ENCODE peak calls at places on chromosomes 12 and 14, in six cellular contexts. X, U, J, Z, B and W are unnamed samples.

GRCh38 chr12:27552235-27552634 is 28.2 kb downstream of the PPFIBP1 start:
- DNase-seq in X (no peak), U (no peak), J (no peak), Z (no peak), B (no peak), W (no peak)

GRCh38 chr14:31961881-31962280 is 115.2 kb upstream of the ARHGAP5 start:
- DNase-seq in X (no peak), U (no peak), J (no peak), Z (no peak), B (no peak), W (no peak)

GRCh38 chr12:71195338-71195896 is 37.6 kb upstream of the TSPAN8 start:
- DNase-seq in X (peak), U (no peak), J (no peak), Z (no peak), B (no peak), W (no peak)

GRCh38 chr14:37992489-37992888 is 215.2 kb upstream of the SSTR1 start:
- DNase-seq in X (no peak), U (no peak), J (no peak), Z (no peak), B (no peak), W (no peak)

GRCh38 chr12:58537278-58537677 is 383.0 kb downstream of the LRIG3 start:
- DNase-seq in X (no peak), U (no peak), J (no peak), Z (no peak), B (no peak), W (no peak)

GRCh38 chr12:40446385-40446784 is 221.6 kb downstream of the LRRK2 start:
- DNase-seq in X (peak), U (no peak), J (no peak), Z (no peak), B (no peak), W (no peak)

GRCh38 chr14:80996049-80996901 is 40.9 kb downstream of the TSHR start:
- DNase-seq in X (peak), U (no peak), J (no peak), Z (peak), B (peak), W (no peak)

GRCh38 chr12:104799458-104799857 is 158.6 kb downstream of the SLC41A2 start:
- DNase-seq in X (peak), U (no peak), J (no peak), Z (no peak), B (no peak), W (peak)

GRCh38 chr12:120229071-120229582 is 28.2 kb upstream of the RPLP0 start:
- DNase-seq in X (no peak), U (no peak), J (no peak), Z (peak), B (no peak), W (no peak)

GRCh38 chr14:90521930-90522483 is 125.2 kb downstream of the CALM1 start:
- DNase-seq in X (no peak), U (no peak), J (no peak), Z (peak), B (no peak), W (no peak)

GRCh38 chr14:100557658-100558057 is 29.6 kb downstream of the BEGAIN start:
- DNase-seq in X (no peak), U (no peak), J (no peak), Z (peak), B (peak), W (no peak)

GRCh38 chr14:31420013-31420318 is 384 bp downstream of the HEATR5A start:
- DNase-seq in X (peak), U (peak), J (no peak), Z (peak), B (peak), W (peak)

GRCh38 chr12:77847060-77847541 is 16.4 kb downstream of the NAV3 start:
- DNase-seq in X (no peak), U (no peak), J (no peak), Z (no peak), B (no peak), W (no peak)

GRCh38 chr14:81450100-81450531 is 50.0 kb upstream of the STON2 start:
- DNase-seq in X (no peak), U (no peak), J (no peak), Z (peak), B (no peak), W (no peak)

GRCh38 chr12:64180951-64181350 is 41.1 kb downstream of the KICS2 start:
- DNase-seq in X (no peak), U (no peak), J (no peak), Z (no peak), B (no peak), W (no peak)

GRCh38 chr12:43805149-43805856 is 814 bp downstream of the TWF1 start:
- DNase-seq in X (no peak), U (no peak), J (no peak), Z (no peak), B (no peak), W (no peak)

GRCh38 chr12:65074932-65075331 is 46.2 kb downstream of the WIF1 start:
- DNase-seq in X (no peak), U (no peak), J (no peak), Z (no peak), B (no peak), W (no peak)

GRCh38 chr12:111093428-111094142 is 173.2 kb upstream of the MYL2 start:
- DNase-seq in X (no peak), U (no peak), J (no peak), Z (no peak), B (no peak), W (no peak)

GRCh38 chr14:73188501-73188903 is 48.8 kb upstream of the PAPLN start:
- DNase-seq in X (no peak), U (no peak), J (no peak), Z (no peak), B (no peak), W (no peak)

GRCh38 chr14:34833545-34834523 is 41.3 kb downstream of the BAZ1A start:
- DNase-seq in X (no peak), U (no peak), J (no peak), Z (no peak), B (no peak), W (no peak)

GRCh38 chr14:34930591-34931069 is 52.2 kb upstream of the SRP54 start:
- DNase-seq in X (no peak), U (no peak), J (no peak), Z (no peak), B (no peak), W (no peak)

GRCh38 chr12:127214196-127214595 is 1052.8 kb upstream of the TMEM132C start:
- DNase-seq in X (no peak), U (no peak), J (no peak), Z (no peak), B (no peak), W (no peak)

GRCh38 chr14:102248121-102248520 is 56.8 kb downstream of the MOK start:
- DNase-seq in X (no peak), U (no peak), J (no peak), Z (no peak), B (no peak), W (no peak)

GRCh38 chr12:119461815-119462214 is 127.3 kb downstream of the CCDC60 start:
- DNase-seq in X (no peak), U (no peak), J (no peak), Z (peak), B (no peak), W (no peak)

GRCh38 chr14:100193417-100194357 is 34.2 kb upstream of the DEGS2 start:
- DNase-seq in X (peak), U (peak), J (no peak), Z (peak), B (no peak), W (no peak)

GRCh38 chr12:130973109-130973508 is 19.4 kb downstream of the ADGRD1 start:
- DNase-seq in X (no peak), U (no peak), J (no peak), Z (no peak), B (no peak), W (no peak)

GRCh38 chr12:15662303-15662980 is 126.7 kb downstream of the EPS8 start:
- DNase-seq in X (no peak), U (no peak), J (no peak), Z (no peak), B (no peak), W (no peak)

GRCh38 chr12:126069549-126070165 is 1004.4 kb downstream of the AACS start:
- DNase-seq in X (peak), U (peak), J (no peak), Z (no peak), B (peak), W (peak)

GRCh38 chr14:54299393-54300363 is 97.1 kb upstream of the CDKN3 start:
- DNase-seq in X (no peak), U (no peak), J (no peak), Z (peak), B (no peak), W (no peak)

DNA sequence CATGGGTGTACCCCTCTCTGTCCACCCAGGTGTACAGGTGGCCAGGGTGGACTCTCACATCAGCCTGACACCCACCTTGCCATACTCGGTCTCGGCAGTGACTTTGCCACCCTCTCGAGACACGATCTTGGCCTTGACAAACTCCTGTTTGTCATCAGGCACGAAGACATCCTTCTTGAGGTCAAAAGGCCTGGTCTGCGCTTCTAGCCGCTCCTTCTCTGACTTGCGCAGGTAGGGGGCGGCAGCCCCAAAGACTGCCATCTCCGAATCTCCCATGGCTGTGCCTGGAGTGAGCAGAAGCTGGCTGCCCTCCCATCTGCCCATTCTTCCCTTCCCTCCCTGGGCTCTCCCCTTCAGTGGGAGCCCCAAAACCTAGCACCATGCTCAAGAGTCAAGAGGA is 2.0 kb downstream of the MYH7 start:
- DNase-seq in X (no peak), U (no peak), J (no peak), Z (no peak), B (no peak), W (no peak)
- TF ChIP-seq CTCF in X (no peak), U (no peak), J (no peak), Z (no peak), B (no peak), W (no peak)

DNA sequence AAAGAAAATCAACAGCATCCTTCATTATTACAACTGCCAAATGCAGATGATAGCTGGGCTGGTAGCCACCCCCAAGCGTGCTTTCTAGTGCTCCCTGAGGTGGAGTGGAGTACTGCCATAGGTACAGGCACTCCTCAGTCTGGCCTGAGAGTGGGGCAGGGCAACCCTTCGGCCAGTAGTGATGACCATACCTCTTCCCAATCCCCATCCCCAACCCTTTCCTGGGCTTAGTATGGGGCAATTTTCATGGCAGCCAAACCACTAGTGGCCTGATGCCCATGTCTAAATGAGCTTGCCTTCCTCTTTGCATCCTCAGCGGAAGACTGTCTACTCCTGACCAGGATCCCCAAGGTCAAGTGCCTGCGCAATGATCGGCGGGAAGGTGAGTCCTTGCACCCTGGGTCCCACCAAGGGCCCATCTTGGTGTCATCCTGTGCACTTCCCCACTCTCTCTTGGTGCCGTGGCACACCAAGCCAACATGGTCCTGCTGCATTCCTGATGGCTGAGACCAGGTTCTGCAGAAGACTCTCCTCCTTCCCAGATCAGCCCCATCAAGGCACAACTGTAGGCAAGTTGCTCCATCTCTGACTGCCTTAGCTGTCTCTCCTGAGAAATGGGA is 65.8 kb downstream of the GALNT16 start:
- DNase-seq in X (no peak), U (no peak), J (no peak), Z (no peak), B (no peak), W (no peak)
- TF ChIP-seq CTCF in X (no peak), U (no peak), J (no peak), Z (no peak), B (no peak), W (peak)

GRCh38 chr12:30696486-30696885 is 817 bp upstream of the IPO8 start:
- DNase-seq in X (no peak), U (peak), J (no peak), Z (no peak), B (no peak), W (no peak)

GRCh38 chr12:30696103-30696408 is 387 bp upstream of the IPO8 start:
- DNase-seq in X (no peak), U (no peak), J (no peak), Z (no peak), B (no peak), W (no peak)

GRCh38 chr12:30694412-30694955 is 1.2 kb downstream of the IPO8 start:
- DNase-seq in X (peak), U (no peak), J (no peak), Z (no peak), B (no peak), W (no peak)

GRCh38 chr12:30694971-30695326 is 720 bp downstream of the IPO8 start:
- DNase-seq in X (peak), U (peak), J (no peak), Z (peak), B (peak), W (peak)

DNA sequence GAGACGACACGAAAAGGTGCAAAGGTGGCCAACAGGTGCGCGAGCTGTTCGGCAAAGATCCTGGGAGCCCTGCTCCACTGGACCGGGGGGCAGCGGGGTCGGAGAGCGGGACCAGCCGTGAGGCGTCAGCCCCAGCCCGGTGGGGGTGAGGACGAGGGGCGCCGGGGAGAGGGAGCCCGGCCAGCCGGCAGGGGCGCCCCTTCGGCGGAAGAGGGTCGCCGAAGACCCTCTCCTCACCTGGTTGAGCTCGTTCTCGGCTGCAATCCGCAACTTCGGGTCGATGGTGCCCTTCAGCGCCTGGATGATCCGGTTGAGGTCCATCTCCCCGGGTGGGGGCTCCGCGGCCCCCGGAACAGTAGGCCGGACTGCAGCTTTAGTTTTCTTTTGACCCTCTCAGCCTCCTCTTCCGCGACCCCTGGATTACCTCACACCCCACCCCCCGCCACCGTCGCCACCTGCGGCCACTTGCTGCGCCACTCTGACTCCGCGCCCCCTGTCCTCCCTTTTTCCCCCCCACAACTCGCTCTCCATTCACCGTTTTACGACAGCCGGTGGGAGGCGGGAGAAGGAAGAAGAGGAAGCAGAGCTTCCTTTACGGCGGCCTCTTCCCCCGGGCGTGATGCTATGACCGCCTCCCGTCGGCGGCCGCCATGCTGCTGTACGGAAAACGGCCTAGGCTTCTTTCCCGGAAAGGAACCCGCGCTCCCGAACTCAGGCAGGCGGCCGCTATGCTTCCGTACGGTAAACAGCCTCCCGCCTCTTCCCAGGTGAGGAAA is at the start of gene IPO8:
- DNase-seq in X (peak), U (peak), J (peak), Z (peak), B (peak), W (peak)
- TF ChIP-seq CTCF in X (peak), U (no peak), J (peak), Z (no peak), B (peak), W (peak)

DNA sequence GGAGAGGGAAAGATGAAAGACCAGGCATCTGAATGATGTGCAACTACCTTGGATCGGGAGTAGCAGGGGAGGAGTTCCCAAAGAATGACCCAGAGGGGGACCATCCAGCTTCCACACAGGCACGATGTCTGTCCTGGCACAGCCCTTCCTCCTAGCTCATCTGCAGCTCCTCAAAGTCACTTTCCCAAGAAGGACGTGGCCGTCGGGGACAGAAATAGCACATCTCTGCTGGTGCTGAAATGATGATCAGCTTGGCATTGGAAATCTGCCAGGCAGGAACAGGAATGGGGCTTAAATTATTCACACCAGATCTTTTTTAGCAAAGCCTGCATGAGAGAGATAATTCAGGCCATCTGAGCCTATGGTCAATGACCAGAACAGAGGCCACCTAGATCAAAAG is 41.7 kb downstream of the TSPAN11 start:
- DNase-seq in X (no peak), U (peak), J (no peak), Z (peak), B (no peak), W (no peak)
- TF ChIP-seq CTCF in X (no peak), U (no peak), J (no peak), Z (no peak), B (no peak), W (no peak)

DNA sequence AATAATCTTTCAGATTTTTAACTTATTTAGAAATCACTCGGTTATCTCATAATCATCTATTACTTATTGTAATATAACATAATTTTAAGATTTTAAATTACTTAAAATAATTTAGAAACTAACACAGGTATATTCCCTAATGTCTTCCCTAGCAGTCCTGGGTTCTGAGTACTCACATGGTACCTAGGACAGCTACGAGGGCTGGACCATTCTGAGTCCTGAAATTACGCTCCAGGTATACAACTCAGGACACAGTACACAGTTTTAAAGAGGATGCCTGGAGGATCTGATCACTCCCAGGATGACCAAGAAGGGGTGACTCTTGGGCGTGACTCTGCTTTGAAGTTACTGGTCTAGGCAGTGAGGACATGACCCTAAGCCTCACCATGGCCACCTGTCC is 9.1 kb upstream of the RASSF8 start:
- DNase-seq in X (no peak), U (no peak), J (no peak), Z (no peak), B (no peak), W (no peak)
- TF ChIP-seq CTCF in X (no peak), U (no peak), J (no peak), Z (no peak), B (no peak), W (no peak)

GRCh38 chr14:20331048-20331613 is 1.9 kb downstream of the CCNB1IP1 start:
- DNase-seq in X (no peak), U (no peak), J (no peak), Z (no peak), B (no peak), W (no peak)
- TF ChIP-seq CTCF in X (no peak), U (no peak), J (no peak), Z (no peak), B (no peak), W (no peak)

DNA sequence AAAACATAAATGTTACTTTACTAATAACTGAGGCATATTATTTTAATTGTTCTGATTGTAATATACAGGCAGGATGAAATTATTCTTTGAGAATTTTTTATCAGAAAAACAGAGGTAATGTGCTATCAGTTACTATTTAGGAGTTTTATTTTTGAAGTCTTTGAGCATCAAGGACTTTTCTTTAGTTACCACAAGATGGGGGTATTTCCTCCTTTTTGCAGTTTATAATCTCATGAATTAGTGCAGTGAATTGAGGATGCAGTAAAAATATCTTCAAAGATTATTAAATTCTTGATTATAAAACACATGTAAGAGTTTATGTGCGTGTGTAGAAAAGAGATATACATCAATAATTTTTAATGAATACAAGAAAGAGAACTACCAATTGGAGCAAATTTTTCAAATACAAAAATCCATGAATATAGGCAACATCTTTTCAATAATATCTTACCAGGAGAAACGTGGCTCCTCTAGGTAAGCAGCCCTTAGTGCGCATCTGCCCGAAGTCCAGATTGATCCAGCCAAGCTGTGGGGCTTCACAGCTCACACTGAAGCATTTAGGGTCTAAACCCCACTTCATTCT is 71.6 kb downstream of the ERGIC2 start:
- DNase-seq in X (no peak), U (no peak), J (no peak), Z (no peak), B (no peak), W (no peak)
- TF ChIP-seq CTCF in X (no peak), U (no peak), J (peak), Z (no peak), B (no peak), W (peak)